ENCODE peak calls at places on chromosomes 16 and 17, in four cellular contexts. L is choroid plexus epithelial cell; T is CD8-positive, alpha-beta T cell; C is fibroblast of pulmonary artery. X is an unnamed sample.

GRCh38 chr16:2856061-2856670 is 1.8 kb downstream of the PRSS22 start:
- DNase-seq in C (no peak), T (no peak), L (no peak), X (no peak)

GRCh38 chr17:54976316-54976715 is 7.8 kb downstream of the STXBP4 start:
- DNase-seq in C (no peak), T (no peak), L (no peak), X (no peak)

GRCh38 chr17:78915872-78916632 is 9.1 kb downstream of the TIMP2 start:
- DNase-seq in C (peak), T (no peak), L (peak), X (no peak)

GRCh38 chr16:88468289-88469129 is 15.4 kb downstream of the ZFPM1 start:
- DNase-seq in L (peak), C (no peak), T (no peak), X (no peak)

GRCh38 chr16:57084257-57084770 is 8.1 kb upstream of the CPNE2 start:
- DNase-seq in L (peak), C (peak), T (peak), X (no peak)

GRCh38 chr17:33291248-33292183 is 1.6 kb downstream of the ASIC2 start:
- DNase-seq in L (peak), T (no peak), C (peak), X (no peak)

GRCh38 chr17:60743812-60744211 is 66.2 kb downstream of the BCAS3 start:
- DNase-seq in L (peak), T (no peak), C (peak), X (no peak)

GRCh38 chr17:81518785-81519283 is 6.2 kb upstream of the ACTG1 start:
- DNase-seq in T (no peak), L (no peak), C (no peak), X (no peak)

GRCh38 chr17:62307196-62307595 is 73.2 kb upstream of the EFCAB3 start:
- DNase-seq in C (no peak), L (no peak), T (no peak), X (no peak)

GRCh38 chr16:29310852-29311314 is 95.6 kb downstream of the NPIPB11 start:
- DNase-seq in C (no peak), L (no peak), T (no peak), X (no peak)

GRCh38 chr17:80262291-80262690 is 1.6 kb downstream of the RNF213 start:
- DNase-seq in L (no peak), T (no peak), C (no peak), X (no peak)

GRCh38 chr17:29390856-29391631 is 881 bp downstream of the TAOK1 start:
- DNase-seq in L (peak), C (peak), T (no peak), X (no peak)

GRCh38 chr16:15907863-15908478 is 19.6 kb upstream of the CEP20 start:
- DNase-seq in T (no peak), L (peak), C (peak), X (no peak)

GRCh38 chr16:87436225-87437172 is 44.4 kb downstream of the MAP1LC3B start:
- DNase-seq in C (peak), T (no peak), L (peak), X (no peak)

GRCh38 chr17:40538019-40538935 is 27.0 kb downstream of the CCR7 start:
- DNase-seq in L (no peak), T (no peak), C (no peak), X (no peak)

GRCh38 chr17:33964344-33964979 is 290.6 kb upstream of the CCL2 start:
- DNase-seq in T (no peak), C (no peak), L (no peak), X (no peak)

GRCh38 chr16:30183236-30183960 is at the start of gene CORO1A:
- DNase-seq in T (peak), L (peak), C (peak), X (no peak)

GRCh38 chr16:52408197-52408845 is 138.6 kb downstream of the TOX3 start:
- DNase-seq in T (no peak), C (no peak), L (no peak), X (peak)

GRCh38 chr16:56625140-56625942 is at the start of gene MT1E:
- DNase-seq in C (peak), T (no peak), L (peak), X (no peak)

GRCh38 chr17:41772218-41772585 is 14.3 kb downstream of the JUP start:
- DNase-seq in T (no peak), L (no peak), C (no peak), X (no peak)

GRCh38 chr17:37092041-37092440 is 143.3 kb downstream of the AATF start:
- DNase-seq in L (peak), C (no peak), T (no peak), X (peak)

GRCh38 chr16:70738083-70738977 is 52.5 kb upstream of the MTSS2 start:
- DNase-seq in C (peak), T (peak), L (peak), X (no peak)

GRCh38 chr16:86945166-86945900 is 367.0 kb downstream of the FOXL1 start:
- DNase-seq in T (no peak), L (no peak), C (no peak), X (no peak)

GRCh38 chr16:77905356-77905920 is 116.9 kb upstream of the CLEC3A start:
- DNase-seq in L (peak), T (no peak), C (no peak), X (no peak)

DNA sequence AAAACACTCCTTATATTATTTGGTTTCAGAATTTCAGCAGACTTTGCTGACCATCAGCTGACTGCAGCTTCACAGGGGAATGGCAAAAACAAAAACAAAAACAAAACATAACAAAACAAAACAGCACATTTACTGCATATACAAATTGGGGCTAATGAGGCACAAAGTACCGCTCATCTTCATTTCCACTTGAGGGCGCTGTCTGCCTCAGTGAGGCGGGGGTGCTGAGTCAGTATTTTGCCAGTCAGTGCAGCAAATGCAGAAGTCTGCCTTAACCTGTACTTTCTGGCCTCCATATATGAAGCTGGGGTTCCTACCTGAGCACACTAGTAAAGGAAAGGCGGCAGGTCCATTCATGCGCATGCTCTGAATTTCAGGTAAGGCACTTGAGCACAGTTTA is 13.5 kb upstream of the DYNLRB2 start:
- DNase-seq in T (peak), C (peak), L (peak), X (no peak)
- TF ChIP-seq CTCF in T (peak), C (peak), L (peak), X (peak)

DNA sequence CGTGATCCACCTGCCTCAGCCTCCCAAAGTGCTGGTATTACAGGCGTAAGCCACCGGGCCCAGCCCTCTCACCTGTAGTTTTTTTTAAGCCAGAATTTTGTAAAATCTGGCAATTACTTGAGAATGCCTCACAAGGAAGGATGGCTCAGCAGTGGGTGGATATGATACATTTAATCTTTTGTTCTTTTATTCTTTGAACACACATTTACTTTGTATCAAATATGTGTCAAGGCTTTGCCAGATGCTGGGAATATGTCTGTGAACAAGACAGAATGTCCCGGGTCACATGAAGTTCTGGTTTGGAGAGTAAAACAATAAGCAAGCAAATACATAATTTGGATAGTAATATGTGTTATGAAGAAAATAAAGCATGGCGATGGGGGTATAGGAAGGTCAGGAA is 4.9 kb upstream of the COPS3 start:
- DNase-seq in C (no peak), T (no peak), L (no peak), X (no peak)
- H3K4me3 ChIP-seq in C (no peak), T (no peak), L (no peak), X (no peak)

DNA sequence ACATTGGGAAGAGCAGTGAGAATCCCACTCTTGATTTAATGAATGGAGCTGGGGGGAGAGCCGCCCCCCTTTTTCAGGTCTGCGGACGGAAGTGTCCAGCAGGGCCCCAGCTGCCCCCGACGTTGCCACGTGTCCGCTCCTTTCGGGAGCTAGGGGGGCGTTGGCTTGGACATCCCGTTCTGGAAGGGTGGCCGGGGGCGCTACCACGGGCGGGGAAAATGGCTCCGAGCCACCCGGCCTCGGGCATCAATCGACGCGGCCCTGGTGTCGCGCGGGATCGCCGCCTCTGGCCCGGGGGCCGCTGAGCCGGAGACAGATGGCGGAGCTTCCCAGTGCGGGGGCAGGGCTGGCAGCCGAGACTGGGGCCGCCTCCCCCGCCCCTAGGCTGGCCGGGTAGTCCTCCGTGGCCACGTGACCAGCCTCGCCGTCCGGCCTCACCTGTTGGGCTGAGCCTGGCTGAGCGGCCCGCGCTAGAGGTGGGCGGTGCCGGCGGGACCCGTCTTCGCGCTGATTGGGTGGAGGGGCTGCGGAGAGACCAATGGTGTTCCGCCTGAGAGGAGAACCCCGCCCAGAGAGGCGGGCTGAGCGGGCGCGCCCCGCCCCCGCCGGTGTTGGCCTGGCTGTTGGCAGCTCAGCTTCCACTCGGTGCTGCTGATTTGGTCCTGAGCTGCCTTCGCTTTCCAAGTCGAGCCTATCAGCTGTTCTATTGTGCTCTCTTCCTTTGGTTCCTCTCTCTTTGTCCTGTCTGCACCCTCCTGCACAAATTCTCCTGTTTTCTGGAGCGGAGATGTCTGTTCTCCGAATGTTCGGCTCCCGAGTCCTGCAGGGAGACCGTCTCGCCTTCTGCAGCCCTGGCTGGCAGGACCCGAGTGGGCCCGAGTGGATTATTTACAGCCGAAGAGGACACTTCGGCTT is 8.3 kb downstream of the HS3ST3B1 start:
- DNase-seq in T (peak), C (peak), L (peak), X (no peak)
- TF ChIP-seq CTCF in T (no peak), C (no peak), L (no peak), X (no peak)

GRCh38 chr17:76267051-76267576 is 2.0 kb downstream of the UBALD2 start:
- DNase-seq in T (no peak), L (no peak), C (no peak), X (no peak)

GRCh38 chr17:76268015-76268749 is 3.0 kb downstream of the UBALD2 start:
- DNase-seq in T (peak), L (peak), C (peak), X (no peak)

GRCh38 chr17:76270127-76270592 is 5.0 kb downstream of the UBALD2 start:
- DNase-seq in C (no peak), L (no peak), T (peak), X (no peak)

GRCh38 chr17:76270770-76271668 is 5.9 kb downstream of the UBALD2 start:
- DNase-seq in T (peak), C (no peak), L (no peak), X (no peak)

DNA sequence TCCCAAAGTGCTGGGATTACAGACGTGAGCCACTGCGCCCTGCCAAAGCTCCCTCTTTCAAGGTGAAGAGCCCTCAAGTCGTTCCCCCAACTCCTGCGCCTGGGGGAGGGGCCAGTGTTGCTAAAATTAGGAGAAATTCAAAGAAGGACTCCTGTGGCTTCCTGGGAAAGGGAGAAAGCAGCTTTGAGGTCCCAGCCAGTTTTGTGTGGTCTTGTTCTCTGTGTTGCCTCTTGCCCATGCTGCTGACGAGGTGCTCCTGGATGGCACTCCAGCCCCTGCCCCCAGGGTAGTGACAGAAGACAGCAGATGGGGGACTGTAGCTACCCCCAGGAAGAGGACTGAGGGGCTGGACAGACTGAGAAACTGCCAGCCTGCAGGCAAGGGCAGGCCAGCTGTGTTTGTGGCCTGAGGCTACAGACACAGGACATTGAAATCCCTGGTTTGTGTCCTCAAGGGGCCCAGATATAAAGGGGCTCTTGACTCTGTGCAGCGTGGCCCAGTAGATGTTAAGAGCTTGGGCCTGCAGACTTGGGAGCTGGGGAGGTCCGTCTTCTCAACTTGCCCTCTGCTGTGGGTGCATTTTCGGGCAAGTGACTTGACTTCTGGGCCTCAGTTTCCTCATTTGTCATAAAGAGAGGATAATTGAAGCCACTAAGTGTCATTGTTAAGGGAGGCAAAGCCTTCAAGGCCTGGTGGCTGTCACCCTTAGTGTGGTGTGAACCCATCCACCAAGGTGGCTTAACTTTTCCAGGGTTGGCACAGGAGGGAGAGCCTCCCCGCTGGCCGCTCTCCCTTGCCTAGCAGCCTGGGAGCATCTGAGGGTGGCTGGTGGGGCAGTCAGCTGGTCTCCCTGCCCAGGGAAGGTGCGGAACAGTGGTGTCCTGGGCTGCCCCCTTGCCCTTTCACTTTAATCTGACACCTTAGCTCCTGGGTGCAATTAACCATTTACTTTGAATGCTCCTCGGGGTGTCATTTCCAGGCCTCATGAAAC is 4.1 kb downstream of the UBALD2 start:
- DNase-seq in T (peak), L (no peak), C (no peak), X (no peak)
- H3K4me3 ChIP-seq in T (peak), L (no peak), C (no peak), X (no peak)

GRCh38 chr17:7173687-7174602 is 5.2 kb downstream of the ASGR1 start:
- DNase-seq in T (peak), L (peak), C (no peak), X (no peak)
- TF ChIP-seq CTCF in T (no peak), L (peak), C (no peak), X (peak)

GRCh38 chr17:76024353-76024752 is 2.8 kb downstream of the EVPL start:
- DNase-seq in L (no peak), C (no peak), T (no peak), X (no peak)

GRCh38 chr17:76023900-76024237 is 3.2 kb downstream of the EVPL start:
- DNase-seq in C (no peak), L (no peak), T (no peak), X (no peak)

GRCh38 chr17:76025294-76025693 is 1.8 kb downstream of the EVPL start:
- DNase-seq in T (no peak), L (no peak), C (no peak), X (no peak)

GRCh38 chr17:76027159-76027839 is at the start of gene EVPL:
- DNase-seq in L (no peak), C (no peak), T (no peak), X (no peak)

DNA sequence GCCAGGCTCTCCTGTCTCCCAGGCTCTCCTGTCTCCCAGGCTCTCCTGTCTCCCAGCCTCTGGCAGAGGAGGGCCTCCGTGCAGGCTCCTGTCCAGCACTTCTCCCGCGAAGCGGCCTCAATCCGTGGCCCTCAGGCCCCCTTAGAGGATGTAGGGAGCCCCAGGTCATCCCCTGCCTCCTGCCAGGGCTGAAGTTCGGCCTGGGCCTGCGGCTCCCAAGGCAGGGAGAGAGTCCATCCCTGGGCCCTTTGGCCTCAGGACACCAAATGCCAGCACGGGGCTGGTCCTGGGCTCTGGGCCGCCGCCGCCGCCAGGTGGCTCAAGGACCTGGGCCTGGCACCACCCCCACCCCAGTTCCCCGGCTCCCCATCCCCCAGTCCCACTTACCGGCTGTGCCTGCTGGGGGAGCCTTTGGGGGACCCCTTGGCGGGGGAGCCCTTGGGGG is 370 bp downstream of the EVPL start:
- DNase-seq in C (no peak), L (no peak), T (no peak), X (no peak)
- H3K4me3 ChIP-seq in C (no peak), L (no peak), T (no peak), X (peak)

GRCh38 chr17:27511154-27511553 is 54.9 kb downstream of the KSR1 start:
- DNase-seq in T (no peak), L (no peak), C (no peak), X (no peak)
- TF ChIP-seq CTCF in T (no peak), L (no peak), C (no peak), X (no peak)

GRCh38 chr17:48570325-48571023 is 7.7 kb downstream of the HOXB4 start:
- DNase-seq in L (no peak), T (no peak), C (no peak), X (no peak)
- H3K4me3 ChIP-seq in L (no peak), T (no peak), C (no peak), X (peak)

GRCh38 chr16:65178151-65178550 is 56.3 kb upstream of the CDH11 start:
- DNase-seq in C (peak), T (no peak), L (peak), X (no peak)

GRCh38 chr16:65185379-65185778 is 63.5 kb upstream of the CDH11 start:
- DNase-seq in T (no peak), C (no peak), L (no peak), X (no peak)

GRCh38 chr16:65176603-65177002 is 54.7 kb upstream of the CDH11 start:
- DNase-seq in L (peak), C (peak), T (no peak), X (no peak)

DNA sequence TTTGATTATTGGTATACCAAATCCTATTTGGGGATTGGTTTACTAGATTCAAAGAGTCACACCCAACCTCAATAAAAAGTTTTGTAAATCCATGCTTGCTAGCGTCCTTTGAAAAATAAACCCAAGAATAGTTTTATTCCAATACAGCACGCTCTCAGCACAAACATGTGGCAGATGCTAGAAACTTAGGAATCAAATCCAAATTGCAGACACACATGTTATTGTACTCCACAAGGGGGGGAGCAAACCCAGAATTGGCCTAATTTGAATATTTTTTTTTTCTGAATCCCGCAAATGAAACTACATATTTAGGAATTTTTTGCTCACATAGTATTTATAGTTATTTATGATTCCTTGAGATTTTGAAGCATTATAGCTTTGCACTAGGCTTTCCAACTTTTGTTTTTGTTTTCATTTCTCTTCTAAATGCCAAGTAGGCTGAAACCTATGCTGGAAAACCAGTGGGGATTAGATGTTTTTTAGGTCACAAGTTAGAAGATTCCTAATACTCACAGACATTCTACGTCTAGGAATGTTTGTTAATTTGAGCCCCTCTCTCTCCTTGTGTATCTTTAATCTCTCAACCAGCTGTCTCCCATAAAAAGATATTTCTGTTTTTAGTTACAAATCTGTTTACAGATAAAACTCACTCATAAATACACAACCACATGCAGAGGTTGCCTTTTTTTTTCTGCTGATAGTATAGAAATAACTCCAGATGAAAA is 59.3 kb upstream of the CDH11 start:
- DNase-seq in L (peak), T (no peak), C (no peak), X (no peak)
- TF ChIP-seq CTCF in L (peak), T (no peak), C (no peak), X (no peak)

X was measured in epithelial cell of proximal tubule.